ENCODE peak calls at places on chromosomes 16 and 17, in six cellular contexts. P is GM03348; T is fibroblast of the aortic adventitia; E is A549; Q is central memory CD4-positive, alpha-beta T cell; R is mucosa of gallbladder. J is an unnamed sample.
A peak's percentile ranks its signal among the peaks of the same experiment; 100 is the strongest.

GRCh38 chr16:52552643-52553042 is 5.7 kb upstream of the TOX3 start:
- DNase-seq in P (no peak), T (no peak), E (no peak), Q (no peak), R (no peak), J (no peak)

GRCh38 chr17:38742431-38743308 is 5.5 kb downstream of the PCGF2 start:
- DNase-seq in P (peak; percentile 62), T (peak; percentile 87), E (no peak), Q (no peak), R (peak; percentile 69), J (peak; percentile 96)

GRCh38 chr17:28944343-28944742 is 7.0 kb downstream of the PHF12 start:
- DNase-seq in P (no peak), T (no peak), E (no peak), Q (no peak), R (no peak), J (no peak)

GRCh38 chr17:69575346-69575761 is 160.9 kb downstream of the MAP2K6 start:
- DNase-seq in P (peak; percentile 63), T (peak; percentile 86), E (no peak), Q (no peak), R (no peak), J (no peak)

GRCh38 chr16:87238371-87238715 is 78.8 kb downstream of the C16orf95 start:
- DNase-seq in P (no peak), T (no peak), E (no peak), Q (no peak), R (no peak), J (no peak)

GRCh38 chr17:73316919-73317505 is 5.2 kb upstream of the CDC42EP4 start:
- DNase-seq in P (no peak), T (peak; percentile 71), E (no peak), Q (no peak), R (no peak), J (peak; percentile 88)

GRCh38 chr16:77212736-77213541 is 13.7 kb downstream of the SYCE1L start:
- DNase-seq in P (peak; percentile 68), T (no peak), E (peak; percentile 78), Q (peak; percentile 56), R (peak; percentile 46), J (peak; percentile 91)

GRCh38 chr16:31409433-31409832 is 16.3 kb downstream of the ITGAD start:
- DNase-seq in P (no peak), T (peak; percentile 3), E (no peak), Q (no peak), R (no peak), J (no peak)

GRCh38 chr16:6345090-6345489 is 987.6 kb upstream of the RBFOX1 start:
- DNase-seq in P (no peak), T (no peak), E (no peak), Q (no peak), R (no peak), J (no peak)

GRCh38 chr16:17460890-17461289 is 9.9 kb downstream of the XYLT1 start:
- DNase-seq in P (no peak), T (no peak), E (no peak), Q (no peak), R (no peak), J (no peak)

GRCh38 chr17:13474073-13474800 is 127.5 kb downstream of the HS3ST3A1 start:
- DNase-seq in P (no peak), T (no peak), E (no peak), Q (no peak), R (no peak), J (no peak)

GRCh38 chr16:86241681-86242080 is 268.6 kb upstream of the FOXF1 start:
- DNase-seq in P (no peak), T (no peak), E (no peak), Q (no peak), R (peak; percentile 9), J (no peak)

J was measured in osteoblast.